ENCODE peak calls at places on chromosomes 4 and X, in eight cellular contexts. F is DND-41, U is H1, H is neuronal stem cell, A is fibroblast of lung, G is K562, B is IMR-90, O is adipocyte. J is an unnamed sample.

GRCh38 chrX:112761239-112762207 is 79.1 kb downstream of the AMOT start:
- DNase-seq in F (no peak), U (no peak), H (no peak), A (no peak), G (no peak), B (no peak), O (no peak), J (no peak)

GRCh38 chr4:176150704-176151103 is 44.7 kb downstream of the SPATA4 start:
- DNase-seq in F (no peak), U (no peak), H (no peak), A (no peak), G (no peak), B (no peak), O (no peak), J (no peak)

GRCh38 chrX:111830561-111830960 is 45.4 kb upstream of the TRPC5OS start:
- DNase-seq in F (no peak), U (no peak), H (no peak), A (no peak), G (no peak), B (no peak), O (no peak), J (no peak)

GRCh38 chr4:40874902-40875301 is 125.1 kb downstream of the NSUN7 start:
- DNase-seq in F (no peak), U (no peak), H (no peak), A (no peak), G (no peak), B (no peak), O (no peak), J (no peak)

GRCh38 chr4:138727704-138728103 is 287.9 kb upstream of the NOCT start:
- DNase-seq in F (no peak), U (no peak), H (no peak), A (no peak), G (no peak), B (peak), O (no peak), J (no peak)

GRCh38 chrX:36087366-36087765 is 167.8 kb downstream of the CFAP47 start:
- DNase-seq in F (no peak), U (no peak), H (no peak), A (no peak), G (no peak), B (no peak), O (no peak), J (no peak)

GRCh38 chr4:165096776-165097175 is 15.9 kb downstream of the TMEM192 start:
- DNase-seq in F (no peak), U (no peak), H (peak), A (peak), G (no peak), B (peak), O (peak), J (no peak)

GRCh38 chr4:101304916-101305315 is 42.4 kb downstream of the PPP3CA start:
- DNase-seq in F (no peak), U (no peak), H (no peak), A (peak), G (no peak), B (peak), O (peak), J (no peak)

GRCh38 chr4:152535236-152535902 is 523 bp downstream of the FBXW7 start:
- DNase-seq in F (no peak), U (peak), H (no peak), A (no peak), G (peak), B (no peak), O (peak), J (peak)

GRCh38 chr4:176163041-176163440 is 32.3 kb downstream of the SPATA4 start:
- DNase-seq in F (no peak), U (no peak), H (no peak), A (no peak), G (no peak), B (no peak), O (no peak), J (no peak)

GRCh38 chrX:40912576-40912975 is 172.7 kb upstream of the USP9X start:
- DNase-seq in F (no peak), U (no peak), H (no peak), A (no peak), G (no peak), B (no peak), O (no peak), J (no peak)

GRCh38 chr4:89915937-89916336 is 21.3 kb downstream of the MMRN1 start:
- DNase-seq in F (no peak), U (no peak), H (no peak), A (no peak), G (no peak), B (no peak), O (no peak), J (no peak)

GRCh38 chr4:63036159-63036866 is 1372.9 kb downstream of the TECRL start:
- DNase-seq in F (no peak), U (no peak), H (no peak), A (no peak), G (no peak), B (no peak), O (no peak), J (no peak)

GRCh38 chr4:184826315-184827266 is 823 bp upstream of the ACSL1 start:
- DNase-seq in F (peak), U (no peak), H (no peak), A (peak), G (peak), B (peak), O (no peak), J (peak)

GRCh38 chrX:54843050-54843449 is 35.5 kb downstream of the MAGED2 start:
- DNase-seq in F (no peak), U (no peak), H (no peak), A (no peak), G (no peak), B (no peak), O (no peak), J (no peak)

GRCh38 chr4:18859468-18859867 is 837.9 kb upstream of the LCORL start:
- DNase-seq in F (no peak), U (no peak), H (peak), A (no peak), G (no peak), B (no peak), O (no peak), J (no peak)

GRCh38 chr4:150944660-150945059 is 70.4 kb downstream of the LRBA start:
- DNase-seq in F (no peak), U (no peak), H (no peak), A (no peak), G (no peak), B (no peak), O (no peak), J (no peak)

GRCh38 chr4:163392328-163392727 is 48.6 kb downstream of the NPY5R start:
- DNase-seq in F (no peak), U (no peak), H (no peak), A (no peak), G (no peak), B (no peak), O (no peak), J (no peak)

GRCh38 chr4:187204389-187204920 is 480.8 kb upstream of the FAT1 start:
- DNase-seq in F (no peak), U (no peak), H (no peak), A (peak), G (no peak), B (peak), O (peak), J (no peak)

DNA sequence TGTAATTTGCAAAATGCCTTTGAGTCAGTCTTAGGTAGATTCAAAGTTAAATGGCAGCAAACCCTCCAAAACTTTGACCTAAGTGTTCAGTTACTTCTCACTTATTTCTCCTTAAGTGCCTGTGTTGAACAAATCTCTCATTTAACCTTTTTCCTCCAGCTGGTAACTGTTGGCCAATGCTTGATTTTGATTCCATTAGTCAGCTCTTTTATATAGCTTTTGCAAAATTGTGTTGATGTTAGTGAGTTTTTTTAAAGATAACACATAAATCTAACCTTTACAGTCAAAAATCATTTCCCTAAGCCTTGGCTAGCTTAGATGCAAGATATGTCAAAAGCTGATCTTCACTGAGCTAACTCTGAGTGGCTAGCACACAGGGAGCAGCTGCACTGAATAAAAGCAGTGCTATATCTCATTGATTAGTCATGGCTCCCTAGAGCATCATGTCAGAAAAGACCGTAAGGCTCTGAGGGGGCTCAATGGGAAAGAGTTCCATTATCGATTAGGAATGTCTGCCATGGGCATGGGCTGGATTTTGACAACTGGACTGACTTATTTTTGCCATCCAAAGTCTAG is 78.7 kb downstream of the PPARGC1A start:
- DNase-seq in F (no peak), U (no peak), H (no peak), A (peak), G (no peak), B (peak), O (no peak), J (no peak)
- H3K9ac ChIP-seq in F (no peak), U (no peak), H (no peak), A (no peak), G (no peak), B (no peak), O (peak), J (no peak)

GRCh38 chrX:1099146-1099770 is 113.2 kb downstream of the CRLF2 start:
- DNase-seq in F (no peak), U (no peak), H (no peak), A (no peak), G (no peak), B (no peak), O (no peak), J (no peak)
- H3K9ac ChIP-seq in F (no peak), U (no peak), H (no peak), A (no peak), G (no peak), B (no peak), O (no peak), J (no peak)

GRCh38 chr4:25874641-25875040 is 11.9 kb upstream of the SEL1L3 start:
- DNase-seq in F (no peak), U (no peak), H (no peak), A (no peak), G (no peak), B (no peak), O (no peak), J (no peak)
- H3K9ac ChIP-seq in F (no peak), U (no peak), H (no peak), A (no peak), G (no peak), B (no peak), O (no peak), J (no peak)

DNA sequence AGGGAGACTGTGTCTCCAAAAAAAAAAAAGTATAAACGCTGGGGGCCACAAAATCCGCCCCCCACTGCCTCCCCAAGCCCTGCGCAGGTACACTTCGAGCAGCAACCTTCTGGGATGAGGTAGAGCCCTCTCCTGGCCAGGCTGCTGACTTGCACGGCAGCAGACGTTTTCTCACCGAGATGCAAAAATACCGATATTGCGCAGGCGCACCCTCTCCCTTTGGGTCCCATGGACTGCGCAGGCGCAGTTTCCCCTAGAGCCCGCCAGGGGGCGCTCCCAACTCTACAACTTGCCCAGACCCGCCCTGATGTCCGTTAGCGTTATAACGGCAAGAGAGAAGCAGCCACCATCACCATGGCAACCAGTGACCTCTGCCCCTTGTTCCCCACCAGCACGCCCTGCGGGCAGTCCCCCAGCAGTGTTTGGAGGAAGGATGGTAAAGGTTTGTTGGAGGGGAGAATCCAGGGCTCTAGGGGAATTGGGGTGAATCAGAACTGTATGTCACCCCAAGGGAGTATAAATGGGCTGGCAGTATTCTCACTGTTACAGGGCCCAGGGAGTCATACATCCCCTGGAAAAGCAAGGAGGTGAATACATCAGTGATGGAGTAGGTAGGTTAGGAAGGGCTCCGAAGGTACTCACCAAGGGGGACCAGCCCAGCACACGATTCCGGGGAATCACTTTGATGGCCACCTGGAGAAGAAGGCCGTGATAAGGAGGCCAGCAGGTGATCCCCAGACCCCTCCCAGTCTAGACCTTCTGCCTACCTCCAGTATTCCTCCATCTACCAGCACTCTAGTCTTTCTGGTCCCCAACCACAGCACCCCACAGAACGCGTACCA is 1.5 kb downstream of the PIM2 start:
- DNase-seq in F (peak), U (peak), H (peak), A (peak), G (peak), B (peak), O (peak), J (peak)
- H3K9ac ChIP-seq in F (peak), U (peak), H (no peak), A (no peak), G (peak), B (no peak), O (no peak), J (peak)

DNA sequence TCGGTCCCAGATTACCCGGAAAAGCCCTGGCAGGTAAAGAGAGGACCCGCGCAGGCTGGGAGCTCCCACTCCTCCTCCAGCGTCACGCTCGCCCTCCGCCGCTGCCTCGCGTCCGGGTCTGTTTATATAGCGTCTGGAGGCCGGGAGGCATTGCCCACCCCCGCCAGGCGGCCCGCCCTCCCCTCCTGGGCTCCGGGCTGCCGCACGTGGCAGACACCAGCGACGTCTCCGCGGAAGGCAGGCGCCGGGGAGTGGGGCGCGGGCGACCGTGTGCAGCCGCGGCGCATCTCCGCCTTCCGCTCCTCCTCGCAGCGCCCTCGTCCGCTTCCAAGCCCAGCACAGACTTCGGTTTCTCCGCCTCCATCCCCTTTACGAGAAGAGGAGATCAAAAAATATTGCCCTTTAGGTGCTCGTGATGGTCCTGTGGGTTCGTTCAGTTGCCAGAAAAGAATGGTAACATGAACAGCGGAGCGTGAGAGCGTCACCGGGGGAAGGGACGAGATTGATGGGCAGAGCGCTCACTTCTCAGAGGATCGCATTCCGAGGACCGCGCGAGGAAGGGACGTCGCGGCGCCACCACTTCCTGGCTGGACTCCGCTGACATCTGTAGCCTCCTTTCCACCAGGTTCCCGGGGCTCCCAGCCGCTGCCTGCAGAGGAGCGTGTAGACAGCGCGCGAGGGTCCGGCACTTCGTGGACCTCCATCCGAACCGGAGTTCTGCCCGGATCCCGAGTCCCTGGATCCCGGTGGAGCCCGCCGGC is at the start of gene GALNTL6:
- DNase-seq in F (no peak), U (peak), H (peak), A (peak), G (no peak), B (no peak), O (peak), J (no peak)
- H3K9ac ChIP-seq in F (no peak), U (no peak), H (peak), A (no peak), G (no peak), B (no peak), O (no peak), J (no peak)

J was measured in colonic mucosa.